ENCODE peak calls at places on chromosomes 12 and 14, in eight cellular contexts. F, Q, G, W, E, O, H and T are unnamed samples.
A peak's percentile ranks its signal among the peaks of the same experiment; 100 is the strongest.

GRCh38 chr12:96720363-96720705 is 186.7 kb upstream of the NEDD1 start:
- DNase-seq in W (peak; percentile 9), O (no peak), E (peak; percentile 27), G (no peak), H (no peak), Q (peak; percentile 11), F (no peak), T (peak; percentile 46)

GRCh38 chr12:75635606-75636444 is 124.4 kb upstream of the KRR1 start:
- DNase-seq in G (no peak), W (peak; percentile 94), O (no peak), Q (peak; percentile 91), E (peak; percentile 80), H (no peak), F (no peak), T (peak; percentile 88)

GRCh38 chr12:13250416-13250815 is 53.9 kb downstream of the EMP1 start:
- DNase-seq in F (no peak), G (no peak), E (peak; percentile 33), O (no peak), Q (peak; percentile 83), H (no peak), W (peak; percentile 56), T (peak; percentile 91)

GRCh38 chr12:80154261-80154660 is 54.9 kb downstream of the OTOGL start:
- DNase-seq in E (peak; percentile 5), Q (peak; percentile 55), H (no peak), G (no peak), O (no peak), W (no peak), F (no peak), T (no peak)

GRCh38 chr12:4441355-4442330 is 4.0 kb downstream of the FGF6 start:
- DNase-seq in H (no peak), F (no peak), E (no peak), G (peak; percentile 61), W (peak; percentile 46), Q (no peak), O (no peak), T (no peak)

GRCh38 chr12:77943466-77943865 is 112.8 kb downstream of the NAV3 start:
- DNase-seq in O (no peak), H (no peak), G (no peak), F (no peak), Q (peak; percentile 87), E (peak; percentile 73), W (peak; percentile 72), T (peak; percentile 88)

GRCh38 chr12:43312991-43313505 is 239.0 kb downstream of the ADAMTS20 start:
- DNase-seq in H (no peak), O (no peak), G (no peak), F (no peak), E (no peak), W (no peak), Q (no peak), T (no peak)

GRCh38 chr12:64258576-64258975 is 36.5 kb upstream of the KICS2 start:
- DNase-seq in W (no peak), E (no peak), H (no peak), G (no peak), F (no peak), Q (no peak), O (no peak), T (no peak)

GRCh38 chr12:27424631-27425230 is 21.8 kb upstream of the SMCO2 start:
- DNase-seq in F (no peak), G (peak; percentile 19), Q (peak; percentile 38), O (no peak), E (peak; percentile 62), W (peak; percentile 47), H (no peak), T (peak; percentile 81)

GRCh38 chr12:96365604-96366230 is 34.5 kb downstream of the CDK17 start:
- DNase-seq in Q (no peak), G (no peak), O (no peak), H (no peak), E (no peak), F (no peak), W (no peak), T (peak; percentile 20)

GRCh38 chr12:123151679-123152454 is 977 bp upstream of the PITPNM2 start:
- DNase-seq in O (no peak), F (no peak), W (no peak), E (peak; percentile 13), H (no peak), Q (no peak), G (no peak), T (no peak)

GRCh38 chr12:663293-663871 is at the start of gene NINJ2:
- DNase-seq in F (no peak), E (no peak), O (peak; percentile 55), G (peak; percentile 36), W (no peak), Q (no peak), H (no peak), T (peak; percentile 74)

GRCh38 chr12:18400186-18400585 is 138.9 kb downstream of the PIK3C2G start:
- DNase-seq in W (peak; percentile 54), H (no peak), Q (no peak), O (no peak), F (no peak), E (no peak), G (no peak), T (no peak)

GRCh38 chr12:25056011-25056410 is 107.1 kb upstream of the BCAT1 start:
- DNase-seq in W (no peak), H (no peak), G (no peak), O (no peak), F (no peak), E (no peak), Q (peak; percentile 6), T (no peak)

GRCh38 chr14:90760591-90761316 is 55.5 kb downstream of the TTC7B start:
- DNase-seq in Q (peak; percentile 5), O (no peak), G (peak; percentile 48), W (peak; percentile 12), E (peak; percentile 55), F (no peak), H (peak; percentile 26), T (peak; percentile 40)

GRCh38 chr14:46259536-46259935 is 392.0 kb downstream of the RPL10L start:
- DNase-seq in Q (no peak), W (no peak), F (no peak), E (peak; percentile 1), O (no peak), G (no peak), H (peak; percentile 1), T (peak; percentile 4)

GRCh38 chr12:104466694-104467345 is 10.1 kb downstream of the CHST11 start:
- DNase-seq in F (no peak), G (no peak), E (no peak), H (no peak), O (no peak), W (no peak), Q (no peak), T (no peak)
- H3K27ac ChIP-seq in F (no peak overlapping the region), G (no peak overlapping the region), E (no peak overlapping the region), H (no peak overlapping the region), O (no peak overlapping the region), W (no peak overlapping the region), Q (no peak overlapping the region), T (no peak overlapping the region)

GRCh38 chr12:52149651-52150241 is 42.1 kb downstream of the KRT80 start:
- DNase-seq in W (no peak), E (peak; percentile 68), O (no peak), H (no peak), G (peak; percentile 76), Q (peak; percentile 51), F (no peak), T (no peak)

GRCh38 chr12:52149182-52149641 is 42.6 kb downstream of the KRT80 start:
- DNase-seq in Q (no peak), F (no peak), W (no peak), O (no peak), E (no peak), G (no peak), H (no peak), T (no peak)

GRCh38 chr12:52147983-52148540 is 43.8 kb downstream of the KRT80 start:
- DNase-seq in Q (no peak), O (no peak), W (no peak), H (no peak), F (no peak), E (peak; percentile 87), G (no peak), T (no peak)

GRCh38 chr12:52147367-52147972 is 44.3 kb downstream of the KRT80 start:
- DNase-seq in E (peak; percentile 100), H (no peak), Q (peak; percentile 99), O (no peak), G (peak; percentile 58), W (peak; percentile 98), F (no peak), T (peak; percentile 99)

DNA sequence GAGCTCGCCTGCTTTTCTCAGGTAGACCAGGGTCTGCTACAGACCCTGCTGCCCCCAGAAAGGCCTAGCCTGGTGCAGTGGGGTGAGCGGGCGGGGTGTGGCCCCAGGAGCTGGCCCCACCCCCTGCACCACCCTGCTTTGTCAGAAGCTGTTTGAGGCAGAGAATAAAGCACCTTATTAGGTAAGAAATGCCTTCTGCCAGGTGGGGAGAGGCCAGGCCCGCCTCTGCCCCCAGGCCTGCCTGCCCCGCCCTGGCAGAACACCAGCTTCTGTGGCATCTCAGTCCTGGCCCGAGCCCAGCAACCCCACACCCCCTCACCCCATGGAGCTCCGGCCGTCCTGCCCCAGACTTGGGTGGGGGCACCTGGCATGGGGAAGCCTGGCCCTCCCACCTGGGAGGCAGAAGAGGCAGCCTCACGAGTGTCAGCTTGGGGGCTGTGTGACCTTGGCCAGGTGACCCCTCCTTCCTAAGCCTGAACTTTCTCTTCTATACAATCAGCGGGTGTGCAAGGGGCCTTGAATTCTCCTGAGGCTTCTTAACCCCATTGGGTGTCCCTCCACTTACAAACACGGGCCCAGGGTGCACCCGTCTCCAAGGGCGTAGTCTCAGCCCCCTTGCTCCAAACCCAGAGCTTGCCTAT is 43.2 kb downstream of the KRT80 start:
- DNase-seq in G (no peak), H (no peak), O (no peak), E (peak; percentile 99), Q (peak; percentile 95), F (no peak), W (no peak), T (peak; percentile 29)
- H3K27ac ChIP-seq in G (peak overlapping the region; percentile 34), H (no peak overlapping the region), O (no peak overlapping the region), E (peak overlapping the region; percentile 100), Q (peak overlapping the region; percentile 100), F (no peak overlapping the region), W (peak overlapping the region; percentile 85), T (peak overlapping the region; percentile 98)

DNA sequence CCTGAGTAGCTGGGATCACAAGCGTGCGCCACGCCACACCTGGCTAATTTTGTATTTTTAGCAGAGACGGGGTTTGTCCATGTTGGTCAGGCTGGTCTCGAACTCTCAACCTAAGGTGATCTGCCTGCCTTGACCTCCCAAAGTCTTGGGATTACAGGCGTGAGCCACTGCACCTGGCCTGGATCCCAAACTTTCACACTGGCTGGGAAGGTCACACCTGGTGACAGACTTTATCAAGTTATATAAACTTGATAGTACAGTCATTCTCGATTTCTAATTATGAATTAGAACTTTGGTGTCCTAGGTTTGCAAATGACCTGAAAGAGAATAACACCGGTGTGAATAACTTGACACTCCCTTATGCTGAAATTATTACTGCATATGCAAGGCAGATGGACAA is 6.0 kb downstream of the PLBD1 start:
- DNase-seq in Q (no peak), W (no peak), H (no peak), G (no peak), E (no peak), O (no peak), F (no peak), T (no peak)
- H3K27ac ChIP-seq in Q (no peak overlapping the region), W (no peak overlapping the region), H (no peak overlapping the region), G (no peak overlapping the region), E (no peak overlapping the region), O (no peak overlapping the region), F (no peak overlapping the region), T (no peak overlapping the region)

DNA sequence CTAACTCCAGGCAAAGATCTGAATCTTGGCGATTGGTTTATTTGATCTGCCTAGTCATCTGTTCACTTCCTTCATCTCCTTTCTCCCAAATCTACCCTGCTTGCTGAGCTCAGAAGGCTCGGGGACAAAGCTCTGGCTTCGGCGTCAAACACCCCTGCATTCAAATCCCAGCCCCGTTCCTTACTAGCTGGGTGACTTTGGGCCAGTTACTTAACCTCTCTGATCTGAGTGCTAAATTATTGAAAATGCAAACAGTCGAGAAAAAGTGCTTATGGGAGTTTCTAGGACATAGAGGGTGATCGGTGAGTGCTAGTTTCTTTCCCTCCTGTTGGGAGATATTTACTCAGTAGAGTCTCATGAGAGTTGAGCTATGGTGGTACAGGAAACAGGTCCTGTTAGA is 121.2 kb upstream of the RFLNA start:
- DNase-seq in Q (no peak), O (no peak), H (no peak), W (no peak), G (no peak), F (no peak), E (no peak), T (no peak)
- H3K27ac ChIP-seq in Q (no peak overlapping the region), O (no peak overlapping the region), H (no peak overlapping the region), W (no peak overlapping the region), G (no peak overlapping the region), F (no peak overlapping the region), E (no peak overlapping the region), T (peak overlapping the region; percentile 75)